ENCODE peak calls at places on chromosomes 11 and 22, in six cellular contexts. One of them, this sample, is unnamed.

GRCh38 chr11:17287058-17287457 is 10.5 kb downstream of the NUCB2 start:
- DNase-seq in prostate gland: no peak
- DNase-seq in HepG2: no peak
- DNase-seq in GM12878: no peak
- DNase-seq in esophagus muscularis mucosa: no peak
- DNase-seq in endothelial cell of umbilical vein: no peak
- DNase-seq in this sample: no peak

GRCh38 chr22:33000342-33001280 is 57.6 kb downstream of the SYN3 start:
- DNase-seq in prostate gland: peak
- DNase-seq in GM12878: no peak
- DNase-seq in endothelial cell of umbilical vein: peak
- DNase-seq in HepG2: peak
- DNase-seq in esophagus muscularis mucosa: peak
- DNase-seq in this sample: no peak

GRCh38 chr11:69397732-69398131 is 83.7 kb upstream of the LINC01488 start:
- DNase-seq in endothelial cell of umbilical vein: no peak
- DNase-seq in prostate gland: no peak
- DNase-seq in esophagus muscularis mucosa: no peak
- DNase-seq in HepG2: no peak
- DNase-seq in GM12878: no peak
- DNase-seq in this sample: no peak

GRCh38 chr11:18245396-18245795 is 3.1 kb downstream of the SAA2 start:
- DNase-seq in endothelial cell of umbilical vein: no peak
- DNase-seq in GM12878: no peak
- DNase-seq in prostate gland: no peak
- DNase-seq in HepG2: no peak
- DNase-seq in esophagus muscularis mucosa: no peak
- DNase-seq in this sample: no peak

GRCh38 chr11:120912504-120912903 is 111.4 kb upstream of the TBCEL start:
- DNase-seq in esophagus muscularis mucosa: no peak
- DNase-seq in GM12878: no peak
- DNase-seq in HepG2: peak
- DNase-seq in endothelial cell of umbilical vein: peak
- DNase-seq in prostate gland: no peak
- DNase-seq in this sample: no peak

GRCh38 chr11:10390375-10390774 is 64.7 kb upstream of the AMPD3 start:
- DNase-seq in endothelial cell of umbilical vein: peak
- DNase-seq in HepG2: no peak
- DNase-seq in prostate gland: peak
- DNase-seq in GM12878: no peak
- DNase-seq in esophagus muscularis mucosa: no peak
- DNase-seq in this sample: no peak

GRCh38 chr11:19976281-19976941 is 183.9 kb downstream of the DBX1 start:
- DNase-seq in HepG2: peak
- DNase-seq in endothelial cell of umbilical vein: no peak
- DNase-seq in prostate gland: no peak
- DNase-seq in esophagus muscularis mucosa: no peak
- DNase-seq in GM12878: no peak
- DNase-seq in this sample: no peak

GRCh38 chr22:37353839-37354238 is 71.5 kb downstream of the CYTH4 start:
- DNase-seq in esophagus muscularis mucosa: no peak
- DNase-seq in prostate gland: no peak
- DNase-seq in GM12878: no peak
- DNase-seq in HepG2: no peak
- DNase-seq in endothelial cell of umbilical vein: no peak
- DNase-seq in this sample: no peak

GRCh38 chr11:75530577-75530976 is 4.8 kb upstream of the GDPD5 start:
- DNase-seq in prostate gland: no peak
- DNase-seq in endothelial cell of umbilical vein: no peak
- DNase-seq in HepG2: no peak
- DNase-seq in esophagus muscularis mucosa: no peak
- DNase-seq in GM12878: no peak
- DNase-seq in this sample: no peak

GRCh38 chr11:17250561-17251350 is 25.8 kb upstream of the NUCB2 start:
- DNase-seq in endothelial cell of umbilical vein: no peak
- DNase-seq in GM12878: no peak
- DNase-seq in prostate gland: no peak
- DNase-seq in HepG2: no peak
- DNase-seq in esophagus muscularis mucosa: no peak
- DNase-seq in this sample: no peak

GRCh38 chr11:118625036-118625690 is 17.7 kb downstream of the PHLDB1 start:
- DNase-seq in HepG2: no peak
- DNase-seq in GM12878: no peak
- DNase-seq in esophagus muscularis mucosa: no peak
- DNase-seq in endothelial cell of umbilical vein: no peak
- DNase-seq in prostate gland: no peak
- DNase-seq in this sample: no peak

GRCh38 chr11:68142028-68142412 is 20.8 kb upstream of the CHKA start:
- DNase-seq in esophagus muscularis mucosa: no peak
- DNase-seq in endothelial cell of umbilical vein: no peak
- DNase-seq in HepG2: no peak
- DNase-seq in prostate gland: peak
- DNase-seq in GM12878: no peak
- DNase-seq in this sample: no peak

GRCh38 chr11:126840201-126840886 is 160.2 kb downstream of the KIRREL3 start:
- DNase-seq in endothelial cell of umbilical vein: no peak
- DNase-seq in GM12878: no peak
- DNase-seq in esophagus muscularis mucosa: no peak
- DNase-seq in prostate gland: no peak
- DNase-seq in HepG2: no peak
- DNase-seq in this sample: no peak

GRCh38 chr11:7668911-7669310 is 4.4 kb downstream of the CYB5R2 start:
- DNase-seq in prostate gland: no peak
- DNase-seq in GM12878: no peak
- DNase-seq in endothelial cell of umbilical vein: no peak
- DNase-seq in esophagus muscularis mucosa: no peak
- DNase-seq in HepG2: no peak
- DNase-seq in this sample: no peak

GRCh38 chr22:32591620-32592019 is 117.0 kb downstream of the FBXO7 start:
- DNase-seq in prostate gland: no peak
- DNase-seq in endothelial cell of umbilical vein: no peak
- DNase-seq in HepG2: no peak
- DNase-seq in GM12878: no peak
- DNase-seq in esophagus muscularis mucosa: no peak
- DNase-seq in this sample: no peak

GRCh38 chr22:50311606-50312351 is 4.3 kb upstream of the PLXNB2 start:
- DNase-seq in esophagus muscularis mucosa: no peak
- DNase-seq in GM12878: no peak
- DNase-seq in prostate gland: no peak
- DNase-seq in endothelial cell of umbilical vein: no peak
- DNase-seq in HepG2: no peak
- DNase-seq in this sample: no peak

GRCh38 chr22:23913306-23913660 is 19.1 kb downstream of the MIF start:
- DNase-seq in endothelial cell of umbilical vein: no peak
- DNase-seq in esophagus muscularis mucosa: no peak
- DNase-seq in prostate gland: no peak
- DNase-seq in GM12878: no peak
- DNase-seq in HepG2: no peak
- DNase-seq in this sample: peak

GRCh38 chr11:85132839-85133238 is 494.3 kb downstream of the DLG2 start:
- DNase-seq in endothelial cell of umbilical vein: no peak
- DNase-seq in GM12878: no peak
- DNase-seq in HepG2: no peak
- DNase-seq in prostate gland: no peak
- DNase-seq in esophagus muscularis mucosa: no peak
- DNase-seq in this sample: no peak

GRCh38 chr11:128451651-128452470 is 135.5 kb downstream of the ETS1 start:
- DNase-seq in GM12878: no peak
- DNase-seq in HepG2: peak
- DNase-seq in esophagus muscularis mucosa: no peak
- DNase-seq in prostate gland: no peak
- DNase-seq in endothelial cell of umbilical vein: no peak
- DNase-seq in this sample: no peak

GRCh38 chr11:106389096-106389495 is 311.6 kb downstream of the AASDHPPT start:
- DNase-seq in prostate gland: no peak
- DNase-seq in HepG2: no peak
- DNase-seq in esophagus muscularis mucosa: no peak
- DNase-seq in endothelial cell of umbilical vein: no peak
- DNase-seq in GM12878: no peak
- DNase-seq in this sample: no peak

GRCh38 chr11:18736590-18737148 is 10.7 kb upstream of the IGSF22 start:
- DNase-seq in prostate gland: no peak
- DNase-seq in GM12878: no peak
- DNase-seq in endothelial cell of umbilical vein: no peak
- DNase-seq in esophagus muscularis mucosa: no peak
- DNase-seq in HepG2: no peak
- DNase-seq in this sample: no peak

GRCh38 chr22:48596111-48596860 is 1231.4 kb downstream of the BRD1 start:
- DNase-seq in prostate gland: no peak
- DNase-seq in esophagus muscularis mucosa: no peak
- DNase-seq in endothelial cell of umbilical vein: no peak
- DNase-seq in HepG2: no peak
- DNase-seq in GM12878: no peak
- DNase-seq in this sample: no peak

GRCh38 chr11:27716850-27717249 is 16.6 kb upstream of the BDNF start:
- DNase-seq in GM12878: no peak
- DNase-seq in endothelial cell of umbilical vein: no peak
- DNase-seq in HepG2: no peak
- DNase-seq in prostate gland: no peak
- DNase-seq in esophagus muscularis mucosa: no peak
- DNase-seq in this sample: no peak

GRCh38 chr11:90414221-90414620 is 191.4 kb upstream of the CHORDC1 start:
- DNase-seq in GM12878: no peak
- DNase-seq in esophagus muscularis mucosa: no peak
- DNase-seq in HepG2: no peak
- DNase-seq in endothelial cell of umbilical vein: no peak
- DNase-seq in prostate gland: no peak
- DNase-seq in this sample: no peak

GRCh38 chr11:13169709-13170108 is 107.9 kb upstream of the BMAL1 start:
- DNase-seq in esophagus muscularis mucosa: peak
- DNase-seq in endothelial cell of umbilical vein: peak
- DNase-seq in HepG2: no peak
- DNase-seq in prostate gland: no peak
- DNase-seq in GM12878: no peak
- DNase-seq in this sample: no peak

GRCh38 chr11:104462346-104462745 is 298.4 kb upstream of the PDGFD start:
- DNase-seq in HepG2: no peak
- DNase-seq in GM12878: no peak
- DNase-seq in prostate gland: no peak
- DNase-seq in esophagus muscularis mucosa: no peak
- DNase-seq in endothelial cell of umbilical vein: no peak
- DNase-seq in this sample: no peak

GRCh38 chr11:27468643-27469332 is 3.8 kb downstream of the LGR4 start:
- DNase-seq in prostate gland: peak
- DNase-seq in endothelial cell of umbilical vein: no peak
- DNase-seq in GM12878: no peak
- DNase-seq in esophagus muscularis mucosa: no peak
- DNase-seq in HepG2: no peak
- DNase-seq in this sample: no peak

GRCh38 chr22:37218771-37219411 is 6.6 kb upstream of the SSTR3 start:
- DNase-seq in GM12878: peak
- DNase-seq in endothelial cell of umbilical vein: no peak
- DNase-seq in HepG2: no peak
- DNase-seq in prostate gland: no peak
- DNase-seq in esophagus muscularis mucosa: no peak
- DNase-seq in this sample: peak

GRCh38 chr11:62516736-62517371 is 29.8 kb downstream of the AHNAK start:
- DNase-seq in GM12878: no peak
- DNase-seq in HepG2: no peak
- DNase-seq in endothelial cell of umbilical vein: no peak
- DNase-seq in esophagus muscularis mucosa: no peak
- DNase-seq in prostate gland: no peak
- DNase-seq in this sample: no peak
- TF ChIP-seq POLR2AphosphoS5 in GM12878: no peak
- TF ChIP-seq POLR2AphosphoS5 in HepG2: no peak
- TF ChIP-seq POLR2AphosphoS5 in endothelial cell of umbilical vein: no peak
- TF ChIP-seq POLR2AphosphoS5 in esophagus muscularis mucosa: peak
- TF ChIP-seq POLR2AphosphoS5 in prostate gland: no peak
- TF ChIP-seq POLR2AphosphoS5 in this sample: no peak

DNA sequence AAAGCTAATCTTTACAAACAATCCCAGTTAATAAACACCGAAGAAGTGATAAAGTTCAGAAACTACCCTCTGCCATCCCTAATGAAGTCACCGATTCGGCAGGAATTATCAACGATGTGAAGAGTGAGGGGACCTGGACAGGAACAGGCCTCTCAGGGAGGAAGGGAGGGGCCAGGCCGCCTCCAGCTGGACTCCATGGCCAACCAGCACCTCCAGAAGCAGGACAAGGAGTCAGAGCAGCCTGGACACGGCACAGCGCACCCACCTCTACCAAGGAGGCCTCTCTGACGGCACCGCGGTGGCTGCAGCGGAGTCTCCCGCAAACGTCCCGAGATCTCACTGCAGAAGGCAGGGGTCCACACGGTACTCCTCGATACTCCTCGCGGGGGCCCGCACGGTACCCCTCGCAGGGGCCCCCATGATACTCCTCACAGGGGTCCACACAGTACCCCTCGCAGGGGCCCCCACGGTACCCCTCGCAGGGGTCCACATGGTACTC is 3.8 kb downstream of the TOLLIP start:
- DNase-seq in esophagus muscularis mucosa: no peak
- DNase-seq in GM12878: no peak
- DNase-seq in prostate gland: no peak
- DNase-seq in endothelial cell of umbilical vein: no peak
- DNase-seq in HepG2: no peak
- DNase-seq in this sample: no peak
- TF ChIP-seq POLR2A in esophagus muscularis mucosa: no peak
- TF ChIP-seq POLR2A in GM12878: no peak
- TF ChIP-seq POLR2A in prostate gland: no peak
- TF ChIP-seq POLR2A in endothelial cell of umbilical vein: no peak
- TF ChIP-seq POLR2A in HepG2: no peak
- TF ChIP-seq POLR2A in this sample: no peak

GRCh38 chr11:1743587-1744136 is 6.7 kb downstream of the IFITM10 start:
- DNase-seq in HepG2: no peak
- DNase-seq in prostate gland: no peak
- DNase-seq in GM12878: no peak
- DNase-seq in endothelial cell of umbilical vein: no peak
- DNase-seq in esophagus muscularis mucosa: no peak
- DNase-seq in this sample: no peak
- TF ChIP-seq POLR2AphosphoS5 in HepG2: no peak
- TF ChIP-seq POLR2AphosphoS5 in prostate gland: no peak
- TF ChIP-seq POLR2AphosphoS5 in GM12878: no peak
- TF ChIP-seq POLR2AphosphoS5 in endothelial cell of umbilical vein: no peak
- TF ChIP-seq POLR2AphosphoS5 in esophagus muscularis mucosa: no peak
- TF ChIP-seq POLR2AphosphoS5 in this sample: no peak

DNA sequence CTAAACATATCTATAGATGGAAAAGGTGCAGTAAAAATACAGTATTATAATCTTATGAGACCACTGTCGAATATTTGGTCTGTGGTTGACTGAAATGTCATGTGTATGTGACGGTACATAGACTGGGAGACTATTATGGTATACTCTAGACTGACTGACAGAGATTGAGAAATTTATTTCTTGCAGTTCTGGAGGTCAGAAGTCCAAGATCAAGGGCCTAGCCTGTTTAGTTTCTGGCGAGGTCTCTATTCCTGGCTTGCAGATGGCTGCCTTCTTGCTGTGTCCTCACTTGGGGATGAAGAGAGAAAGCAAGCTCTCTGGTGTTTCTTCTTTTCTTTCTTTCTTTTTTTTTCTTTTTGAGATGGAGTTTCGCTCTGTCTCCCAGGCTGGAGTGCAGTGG is 7.3 kb upstream of the OSBP2 start:
- DNase-seq in HepG2: no peak
- DNase-seq in GM12878: no peak
- DNase-seq in esophagus muscularis mucosa: no peak
- DNase-seq in endothelial cell of umbilical vein: no peak
- DNase-seq in prostate gland: no peak
- DNase-seq in this sample: no peak
- TF ChIP-seq POLR2A in HepG2: no peak
- TF ChIP-seq POLR2A in GM12878: no peak
- TF ChIP-seq POLR2A in esophagus muscularis mucosa: no peak
- TF ChIP-seq POLR2A in endothelial cell of umbilical vein: no peak
- TF ChIP-seq POLR2A in prostate gland: no peak
- TF ChIP-seq POLR2A in this sample: no peak